ENCODE peak calls at places on chromosomes 12 and 14, in nine cellular contexts. B is stimulated activated CD4-positive, alpha-beta T cell treated with anti-CD3 and anti-CD28 coated beads, Interleukin-2, amount 100 ng/mL, for 48 hours; V is cerebellar cortex; L is HFF-Myc; N is ELR; X is GM23248; S is foreskin fibroblast; P is EL; A is non-pigmented ciliary epithelial cell. G is an unnamed sample.

GRCh38 chr14:82879949-82880535 is 1346.4 kb upstream of the SEL1L start:
- DNase-seq in X (no peak), P (no peak), N (no peak), B (no peak), L (no peak), A (no peak), V (no peak), S (no peak), G (no peak)

GRCh38 chr12:2456122-2456812 is 338.5 kb upstream of the FKBP4 start:
- DNase-seq in V (no peak), X (no peak), B (no peak), N (no peak), P (no peak), L (no peak), A (no peak), S (no peak), G (no peak)

GRCh38 chr14:65255029-65255545 is 152.8 kb upstream of the MAX start:
- DNase-seq in A (no peak), X (peak), V (no peak), L (no peak), P (peak), N (peak), S (peak), B (no peak), G (no peak)

GRCh38 chr12:76080729-76081415 is 3.6 kb downstream of the NAP1L1 start:
- DNase-seq in L (no peak), P (no peak), S (no peak), N (peak), A (no peak), V (no peak), X (peak), B (no peak), G (no peak)

GRCh38 chr12:101671157-101671791 is 26.2 kb upstream of the CHPT1 start:
- DNase-seq in B (no peak), A (no peak), L (no peak), X (no peak), N (no peak), S (no peak), P (no peak), V (no peak), G (peak)

GRCh38 chr14:75303415-75303814 is 24.8 kb downstream of the FOS start:
- DNase-seq in V (peak), L (no peak), S (peak), A (no peak), B (peak), P (peak), N (peak), X (peak), G (peak)

GRCh38 chr12:131091413-131091975 is 137.8 kb downstream of the ADGRD1 start:
- DNase-seq in L (no peak), P (no peak), B (peak), A (no peak), V (no peak), N (no peak), S (no peak), X (peak), G (no peak)

GRCh38 chr12:53096089-53096741 is 1.3 kb upstream of the IGFBP6 start:
- DNase-seq in P (peak), X (peak), V (no peak), B (no peak), N (peak), A (no peak), S (peak), L (no peak), G (no peak)

GRCh38 chr12:121248611-121249010 is 38.7 kb downstream of the P2RX4 start:
- DNase-seq in A (no peak), S (no peak), N (no peak), B (no peak), P (no peak), L (no peak), X (no peak), V (no peak), G (no peak)

GRCh38 chr12:38850463-38850862 is 54.9 kb downstream of the CPNE8 start:
- DNase-seq in P (no peak), S (peak), X (peak), B (no peak), A (no peak), N (no peak), L (no peak), V (no peak), G (no peak)

GRCh38 chr12:103547929-103548328 is 39.1 kb upstream of the STAB2 start:
- DNase-seq in N (no peak), X (no peak), S (no peak), V (no peak), L (no peak), P (no peak), A (no peak), B (no peak), G (no peak)

GRCh38 chr12:32039341-32039740 is 67.3 kb upstream of the BICD1 start:
- DNase-seq in B (no peak), V (no peak), P (no peak), A (no peak), N (no peak), L (no peak), S (peak), X (peak), G (no peak)

G was measured in KBM-7.